ENCODE peak calls at places on chromosomes 3 and 15, in six cellular contexts. P, G, L, Y, E and K are unnamed samples.

GRCh38 chr15:80957556-80957955 is 32.1 kb downstream of the MESD start:
- DNase-seq in G (no peak), Y (no peak), E (no peak), P (no peak), L (no peak), K (no peak)

GRCh38 chr3:128714887-128715496 is 11.0 kb upstream of the RAB7A start:
- DNase-seq in G (no peak), L (no peak), E (no peak), P (peak), Y (no peak), K (no peak)

GRCh38 chr3:110307065-110307809 is 764.4 kb upstream of the NECTIN3 start:
- DNase-seq in P (no peak), Y (peak), L (no peak), E (peak), G (peak), K (peak)

GRCh38 chr3:147191795-147192385 is 214.5 kb downstream of the ZIC4 start:
- DNase-seq in P (no peak), E (peak), G (peak), Y (peak), L (no peak), K (peak)

GRCh38 chr3:121750087-121750415 is 510 bp upstream of the GOLGB1 start:
- DNase-seq in Y (no peak), P (no peak), E (no peak), G (no peak), L (no peak), K (no peak)

GRCh38 chr3:120678331-120678845 is 3.7 kb downstream of the HGD start:
- DNase-seq in Y (peak), E (peak), P (no peak), L (no peak), G (peak), K (peak)

GRCh38 chr3:104855702-104856101 is 511.0 kb upstream of the ALCAM start:
- DNase-seq in L (no peak), P (no peak), Y (no peak), E (no peak), G (no peak), K (no peak)

GRCh38 chr3:57026918-57027317 is 33.5 kb upstream of the SPATA12 start:
- DNase-seq in E (no peak), G (no peak), L (no peak), P (no peak), Y (no peak), K (peak)

GRCh38 chr3:33315826-33316225 is 38.6 kb downstream of the FBXL2 start:
- DNase-seq in P (no peak), L (no peak), E (no peak), G (peak), Y (no peak), K (peak)

GRCh38 chr3:177703788-177704187 is 506.5 kb upstream of the TBL1XR1 start:
- DNase-seq in P (no peak), G (no peak), Y (no peak), E (peak), L (no peak), K (peak)

GRCh38 chr3:112375117-112375516 is 42.2 kb downstream of the CD200 start:
- DNase-seq in P (no peak), G (no peak), Y (no peak), L (no peak), E (no peak), K (no peak)

GRCh38 chr3:188389711-188390346 is 235.9 kb downstream of the LPP start:
- DNase-seq in E (peak), P (no peak), L (no peak), Y (no peak), G (no peak), K (no peak)

GRCh38 chr15:81930582-81931369 is 115.0 kb downstream of the MEX3B start:
- DNase-seq in L (no peak), G (no peak), E (no peak), Y (no peak), P (no peak), K (no peak)

GRCh38 chr3:110579841-110580550 is 491.6 kb upstream of the NECTIN3 start:
- DNase-seq in Y (no peak), E (peak), G (peak), P (no peak), L (no peak), K (peak)

GRCh38 chr3:90044417-90044816 is 937.0 kb downstream of the EPHA3 start:
- DNase-seq in Y (no peak), P (no peak), L (no peak), G (no peak), E (no peak), K (no peak)